ENCODE peak calls at places on chromosomes 7 and 10, in four cellular contexts. F is HepG2, E is GM12878, U is H1. P is an unnamed sample.

GRCh38 chr7:96495751-96496216 is 173.9 kb upstream of the SLC25A13 start:
- DNase-seq in F (no peak), E (peak; percentile 3), U (no peak), P (no peak)

GRCh38 chr10:47370015-47370767 is 13.9 kb downstream of the ZNF488 start:
- DNase-seq in F (no peak), U (peak; percentile 22), E (no peak), P (no peak)

GRCh38 chr10:88664142-88664541 is at the start of gene LIPF:
- DNase-seq in U (no peak), E (no peak), F (no peak), P (no peak)

GRCh38 chr10:127293640-127294039 is 97.2 kb upstream of the INSYN2A start:
- DNase-seq in U (no peak), F (no peak), E (no peak), P (no peak)

GRCh38 chr10:8103543-8103942 is 49.1 kb downstream of the GATA3 start:
- DNase-seq in U (no peak), F (no peak), E (no peak), P (no peak)

GRCh38 chr10:85791846-85792532 is 574.6 kb downstream of the GRID1 start:
- DNase-seq in E (no peak), F (no peak), U (no peak), P (peak; percentile 11)

GRCh38 chr7:55065079-55065478 is 46.3 kb downstream of the EGFR start:
- DNase-seq in E (peak; percentile 31), U (no peak), F (no peak), P (no peak)

GRCh38 chr10:88366772-88367171 is 216.3 kb downstream of the RNLS start:
- DNase-seq in E (no peak), F (no peak), U (no peak), P (no peak)

GRCh38 chr7:22176791-22177412 is 180.1 kb downstream of the RAPGEF5 start:
- DNase-seq in F (no peak), U (no peak), E (no peak), P (no peak)

GRCh38 chr7:158080899-158081445 is 506.7 kb downstream of the PTPRN2 start:
- DNase-seq in F (no peak), U (no peak), E (no peak), P (no peak)

GRCh38 chr10:33334170-33334838 is at the start of gene NRP1:
- DNase-seq in U (peak; percentile 64), F (no peak), E (no peak), P (no peak)

GRCh38 chr7:56092789-56093531 is at the start of gene PHKG1:
- DNase-seq in F (peak; percentile 33), U (no peak), E (no peak), P (peak; percentile 33)

GRCh38 chr10:132319853-132320669 is 11.9 kb upstream of the LRRC27 start:
- DNase-seq in F (peak; percentile 71), E (peak; percentile 66), U (no peak), P (peak; percentile 81)

GRCh38 chr10:90437452-90437851 is 420.4 kb downstream of the HTR7 start:
- DNase-seq in U (no peak), F (no peak), E (no peak), P (no peak)

GRCh38 chr7:38795596-38795995 is 113.4 kb downstream of the VPS41 start:
- DNase-seq in F (no peak), E (no peak), U (no peak), P (no peak)

GRCh38 chr10:11345224-11346054 is 266.0 kb downstream of the USP6NL start:
- DNase-seq in U (no peak), E (peak; percentile 27), F (peak; percentile 4), P (no peak)

GRCh38 chr10:122374859-122375721 is 582 bp downstream of the PLEKHA1 start:
- DNase-seq in E (peak; percentile 47), U (peak; percentile 78), F (peak; percentile 21), P (peak; percentile 41)

GRCh38 chr7:46811529-46811928 is 770.4 kb downstream of the TNS3 start:
- DNase-seq in U (no peak), E (no peak), F (no peak), P (no peak)

GRCh38 chr7:450741-451140 is 68.9 kb downstream of the PDGFA start:
- DNase-seq in E (no peak), F (no peak), U (no peak), P (no peak)

GRCh38 chr10:88316292-88316861 is 266.7 kb downstream of the RNLS start:
- DNase-seq in U (no peak), E (no peak), F (no peak), P (no peak)

GRCh38 chr7:10940748-10941358 is 32.8 kb upstream of the PHF14 start:
- DNase-seq in F (no peak), E (no peak), U (no peak), P (no peak)

GRCh38 chr10:96371356-96371755 is 12.6 kb upstream of the OPALIN start:
- DNase-seq in F (no peak), U (no peak), E (no peak), P (no peak)

GRCh38 chr7:156544199-156544598 is 96.4 kb upstream of the RNF32 start:
- DNase-seq in F (no peak), E (no peak), U (no peak), P (no peak)

GRCh38 chr7:156539999-156540398 is 100.6 kb upstream of the RNF32 start:
- DNase-seq in E (no peak), U (no peak), F (no peak), P (no peak)

GRCh38 chr7:156543699-156544098 is 96.9 kb upstream of the RNF32 start:
- DNase-seq in F (no peak), E (no peak), U (no peak), P (no peak)

GRCh38 chr7:156537006-156537405 is 103.6 kb upstream of the RNF32 start:
- DNase-seq in F (no peak), U (no peak), E (no peak), P (no peak)

GRCh38 chr7:156540619-156541165 is 99.9 kb upstream of the RNF32 start:
- DNase-seq in U (no peak), F (no peak), E (no peak), P (no peak)
- TF ChIP-seq HDAC2 in U (no peak), F (no peak), E (no peak), P (no peak)

GRCh38 chr10:120067427-120067826 is 174.9 kb downstream of the SEC23IP start:
- DNase-seq in E (no peak), U (no peak), F (no peak), P (no peak)

DNA sequence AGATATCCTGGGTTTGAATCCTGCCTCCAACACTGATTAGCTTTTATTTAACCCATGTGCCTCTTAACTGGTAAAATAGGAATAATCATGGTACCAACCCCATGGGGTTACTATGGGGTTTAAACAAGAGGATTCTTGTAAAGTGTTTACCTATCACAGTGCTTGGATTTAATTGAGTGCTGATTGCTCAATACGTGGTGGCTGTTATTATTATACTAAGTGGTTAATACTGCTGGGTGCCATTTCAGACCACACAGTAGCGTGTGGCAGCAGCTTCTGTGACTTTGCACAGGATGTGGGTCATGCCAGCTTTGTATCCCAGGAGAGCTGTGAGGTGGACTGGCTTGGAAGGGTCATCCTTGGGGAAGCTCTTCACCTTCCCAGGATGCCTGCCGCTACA is 177.2 kb downstream of the SEC23IP start:
- DNase-seq in E (no peak), U (no peak), F (no peak), P (no peak)
- H3K9ac ChIP-seq in E (no peak overlapping the region), U (no peak overlapping the region), F (no peak overlapping the region), P (no peak overlapping the region)

GRCh38 chr7:1842321-1843221 is 172.5 kb downstream of the ELFN1 start:
- DNase-seq in E (no peak), F (peak; percentile 75), U (no peak), P (no peak)
- TF ChIP-seq TAF1 in E (no peak), F (no peak), U (no peak), P (no peak)

DNA sequence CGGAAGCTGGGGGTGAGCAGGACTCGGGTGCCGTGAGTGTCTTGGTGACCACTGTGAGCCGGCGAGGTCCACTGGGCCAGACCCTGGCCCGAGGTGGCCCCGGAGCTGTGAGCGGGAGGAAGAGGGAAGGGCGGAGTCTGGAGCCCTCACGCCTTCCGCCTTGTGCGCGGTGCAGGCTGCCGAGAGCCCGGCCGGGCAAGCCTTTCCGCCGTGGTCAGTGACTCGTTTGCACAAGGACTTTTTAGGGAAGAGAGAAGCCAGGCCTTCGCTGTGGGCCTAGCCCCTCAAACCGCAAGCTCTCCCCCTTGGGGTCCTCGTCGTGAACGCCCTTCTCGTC is 40.9 kb upstream of the ZNF32 start:
- DNase-seq in E (no peak), U (no peak), F (no peak), P (peak; percentile 46)
- TF ChIP-seq HDAC2 in E (no peak), U (no peak), F (no peak), P (no peak)

DNA sequence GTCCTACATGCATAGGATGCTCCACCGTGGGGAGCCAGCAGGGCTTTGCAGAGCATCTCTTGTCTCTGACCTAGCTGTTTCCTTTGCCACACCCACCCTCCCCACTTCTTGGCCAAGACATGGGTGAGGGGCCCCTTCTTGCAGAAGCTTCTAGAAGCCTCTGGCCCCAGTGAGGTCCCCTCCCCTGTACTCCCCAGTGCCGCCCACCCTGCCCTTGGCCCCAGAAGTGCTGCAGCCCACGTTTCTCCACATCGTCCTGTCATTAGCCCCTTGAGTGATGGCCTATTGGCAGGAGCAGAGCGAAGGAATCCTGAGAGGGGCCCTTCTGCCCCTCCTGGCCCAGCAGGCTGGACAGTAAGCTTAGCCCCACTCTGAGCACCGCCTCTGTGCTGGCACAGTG is 43.7 kb downstream of the ALOX5 start:
- DNase-seq in U (no peak), F (no peak), E (no peak), P (no peak)
- H3K9ac ChIP-seq in U (no peak overlapping the region), F (no peak overlapping the region), E (no peak overlapping the region), P (no peak overlapping the region)

GRCh38 chr7:69208848-69209247 is 389.4 kb upstream of the AUTS2 start:
- DNase-seq in F (no peak), U (no peak), E (peak; percentile 47), P (no peak)

GRCh38 chr7:69205576-69205975 is 392.7 kb upstream of the AUTS2 start:
- DNase-seq in U (no peak), E (no peak), F (no peak), P (no peak)

GRCh38 chr7:69199048-69199447 is 399.2 kb upstream of the AUTS2 start:
- DNase-seq in E (no peak), F (no peak), U (no peak), P (no peak)

GRCh38 chr7:69199661-69200060 is 398.6 kb upstream of the AUTS2 start:
- DNase-seq in E (no peak), F (no peak), U (no peak), P (no peak)

DNA sequence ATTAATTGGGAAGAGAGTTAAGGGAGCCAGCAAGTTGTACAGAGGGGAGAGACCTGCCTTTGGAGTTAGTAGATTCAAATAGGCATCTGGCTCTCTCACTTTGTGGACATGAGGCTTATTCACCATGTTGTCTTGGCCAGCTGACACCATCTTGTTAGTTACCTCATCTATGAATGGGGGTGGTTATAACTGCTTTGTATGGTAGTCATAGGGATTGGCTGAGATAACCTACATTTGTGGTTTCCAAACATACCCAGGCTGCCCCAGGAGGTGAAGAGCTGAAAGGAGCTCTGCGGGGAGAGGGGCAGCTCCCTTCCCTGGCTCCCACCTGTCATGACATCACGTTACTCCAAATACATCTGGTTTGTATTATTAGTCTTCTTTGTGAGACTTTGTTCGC is 393.3 kb upstream of the AUTS2 start:
- DNase-seq in U (no peak), E (no peak), F (no peak), P (no peak)
- TF ChIP-seq TAF1 in U (no peak), E (no peak), F (no peak), P (no peak)

GRCh38 chr7:123770378-123770777 is 21.6 kb upstream of the WASL start:
- DNase-seq in F (peak; percentile 25), E (no peak), U (no peak), P (no peak)
- TF ChIP-seq HDAC2 in F (no peak), E (no peak), U (no peak), P (no peak)

P was measured in K562.